ENCODE peak calls at places on chromosomes 12 and 14, in four cellular contexts. I, X, M and Y are unnamed samples.

GRCh38 chr12:104637616-104638015 is 180.9 kb downstream of the CHST11 start:
- DNase-seq in M (no peak), X (no peak), I (no peak), Y (peak; percentile 31)

GRCh38 chr14:81401420-81402122 is 1.4 kb upstream of the STON2 start:
- DNase-seq in X (no peak), M (peak; percentile 64), I (peak; percentile 22), Y (no peak)

GRCh38 chr12:102694913-102695312 is 214.6 kb upstream of the IGF1 start:
- DNase-seq in M (no peak), X (no peak), I (no peak), Y (no peak)

GRCh38 chr12:102527256-102527720 is 46.9 kb upstream of the IGF1 start:
- DNase-seq in X (no peak), M (peak; percentile 86), I (no peak), Y (no peak)

GRCh38 chr14:50778757-50779483 is 52.0 kb downstream of the NIN start:
- DNase-seq in I (no peak), X (no peak), M (peak; percentile 76), Y (no peak)

GRCh38 chr12:96239711-96240234 is 45.6 kb downstream of the ELK3 start:
- DNase-seq in I (no peak), X (no peak), M (no peak), Y (no peak)

GRCh38 chr12:90106568-90106967 is 397.9 kb upstream of the ATP2B1 start:
- DNase-seq in M (no peak), I (no peak), X (no peak), Y (no peak)

GRCh38 chr12:4991373-4991772 is 52.3 kb upstream of the KCNA5 start:
- DNase-seq in I (no peak), M (no peak), X (no peak), Y (no peak)

GRCh38 chr14:105398726-105399440 is 545 bp downstream of the TEX22 start:
- DNase-seq in X (no peak), I (no peak), M (peak; percentile 11), Y (no peak)

GRCh38 chr14:99513183-99513694 is 32.0 kb downstream of the CCNK start:
- DNase-seq in I (no peak), X (no peak), M (no peak), Y (no peak)
- H3K4me1 ChIP-seq in I (no peaks in the 10 kb centered on the region), X (no peaks in the 10 kb centered on the region), M (peaks cover 15% of the 10 kb centered on the region), Y (no peaks in the 10 kb centered on the region)

GRCh38 chr12:14394317-14395058 is 29.0 kb downstream of the ATF7IP start:
- DNase-seq in X (peak; percentile 73), I (peak; percentile 57), M (peak; percentile 84), Y (no peak)
- H3K4me1 ChIP-seq in X (peaks cover 65% of the 10 kb centered on the region), I (peaks cover 31% of the 10 kb centered on the region), M (no peaks in the 10 kb centered on the region), Y (no peaks in the 10 kb centered on the region)

DNA sequence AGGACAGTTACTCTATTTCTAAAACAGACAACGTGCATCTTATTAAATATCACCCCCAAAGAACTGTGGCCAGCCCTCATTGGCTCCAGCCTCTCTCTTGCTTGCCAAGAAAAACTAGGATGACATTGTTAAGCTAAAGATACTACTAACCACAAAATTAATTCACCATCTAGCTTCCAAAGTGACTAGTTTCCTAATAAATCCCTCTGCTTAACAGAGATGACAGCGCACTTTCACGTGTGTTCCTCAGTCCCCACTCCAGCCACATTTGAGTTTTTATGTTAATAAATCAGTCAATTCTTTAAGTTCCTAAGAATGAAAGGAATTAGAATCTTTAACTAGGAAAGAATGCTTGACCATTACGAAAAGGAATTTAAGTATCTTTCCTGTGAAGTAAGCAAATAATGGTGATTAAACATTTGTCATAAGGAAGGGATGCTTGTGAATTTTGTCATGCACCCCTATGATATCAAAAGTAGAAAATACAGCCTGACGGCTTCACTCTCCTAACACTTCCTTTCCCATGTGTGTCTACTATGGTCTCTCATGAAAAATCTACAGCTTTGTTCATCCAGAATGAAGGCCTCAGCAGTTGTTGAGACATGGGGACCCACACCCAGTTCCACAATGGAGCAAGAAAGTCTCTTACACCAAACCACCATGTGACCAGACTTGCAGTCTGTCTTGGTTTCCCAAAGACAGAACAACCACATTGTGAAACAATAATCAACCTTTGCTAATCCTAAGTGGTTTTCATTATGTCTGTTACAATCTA is 8.1 kb downstream of the CORO1C start:
- DNase-seq in I (peak; percentile 46), M (peak; percentile 95), X (no peak), Y (peak; percentile 39)
- H3K4me1 ChIP-seq in I (peaks cover 96% of the 10 kb centered on the region), M (peaks cover 36% of the 10 kb centered on the region), X (peaks cover 26% of the 10 kb centered on the region), Y (peaks cover 10% of the 10 kb centered on the region)

GRCh38 chr14:68379510-68380303 is 413.2 kb downstream of the ZFP36L1 start:
- DNase-seq in X (no peak), M (no peak), I (no peak), Y (no peak)
- H3K4me1 ChIP-seq in X (peaks cover 15% of the 10 kb centered on the region), M (peaks cover 11% of the 10 kb centered on the region), I (peaks cover 27% of the 10 kb centered on the region), Y (peaks cover 6% of the 10 kb centered on the region)

GRCh38 chr12:52234226-52234810 is 1.3 kb downstream of the KRT7 start:
- DNase-seq in I (no peak), X (no peak), M (no peak), Y (no peak)

GRCh38 chr12:52235001-52235760 is 2.1 kb downstream of the KRT7 start:
- DNase-seq in M (no peak), I (no peak), X (no peak), Y (no peak)

GRCh38 chr12:52238206-52238840 is 5.3 kb downstream of the KRT7 start:
- DNase-seq in I (peak; percentile 10), M (no peak), X (no peak), Y (no peak)

GRCh38 chr12:52235822-52236291 is 2.8 kb downstream of the KRT7 start:
- DNase-seq in M (no peak), X (no peak), I (no peak), Y (no peak)

GRCh38 chr12:52236386-52237050 is 3.5 kb downstream of the KRT7 start:
- DNase-seq in X (no peak), I (no peak), M (no peak), Y (no peak)
- H3K4me1 ChIP-seq in X (peaks cover 12% of the 10 kb centered on the region), I (peaks cover 73% of the 10 kb centered on the region), M (peaks cover 6% of the 10 kb centered on the region), Y (no peaks in the 10 kb centered on the region)

GRCh38 chr14:37311233-37311632 is 113.5 kb downstream of the MIPOL1 start:
- DNase-seq in I (no peak), M (no peak), X (no peak), Y (no peak)
- H3K4me1 ChIP-seq in I (no peaks in the 10 kb centered on the region), M (no peaks in the 10 kb centered on the region), X (no peaks in the 10 kb centered on the region), Y (no peaks in the 10 kb centered on the region)

GRCh38 chr14:91227183-91227628 is 17.3 kb downstream of the GPR68 start:
- DNase-seq in I (no peak), X (no peak), M (no peak), Y (no peak)

GRCh38 chr14:91228112-91229004 is 16.1 kb downstream of the GPR68 start:
- DNase-seq in I (no peak), X (no peak), M (peak; percentile 84), Y (no peak)

GRCh38 chr14:91230363-91231035 is 14.0 kb downstream of the GPR68 start:
- DNase-seq in X (no peak), I (no peak), M (peak; percentile 36), Y (no peak)

GRCh38 chr14:91229743-91230200 is 14.7 kb downstream of the GPR68 start:
- DNase-seq in I (no peak), M (peak; percentile 61), X (no peak), Y (no peak)

GRCh38 chr14:91229005-91229382 is 15.5 kb downstream of the GPR68 start:
- DNase-seq in X (no peak), M (no peak), I (no peak), Y (no peak)
- H3K4me1 ChIP-seq in X (no peaks in the 10 kb centered on the region), M (peaks cover 6% of the 10 kb centered on the region), I (no peaks in the 10 kb centered on the region), Y (no peaks in the 10 kb centered on the region)

GRCh38 chr12:6330192-6330591 is 11.7 kb downstream of the TNFRSF1A start:
- DNase-seq in M (no peak), X (no peak), I (no peak), Y (no peak)

GRCh38 chr12:6328045-6328779 is 13.7 kb downstream of the TNFRSF1A start:
- DNase-seq in I (no peak), M (no peak), X (no peak), Y (no peak)

GRCh38 chr12:6328945-6329692 is 12.8 kb downstream of the TNFRSF1A start:
- DNase-seq in X (no peak), I (no peak), M (no peak), Y (no peak)

GRCh38 chr12:6330999-6331714 is 10.7 kb downstream of the TNFRSF1A start:
- DNase-seq in X (no peak), M (no peak), I (no peak), Y (no peak)

GRCh38 chr12:6329693-6330045 is 12.2 kb downstream of the TNFRSF1A start:
- DNase-seq in M (no peak), I (no peak), X (no peak), Y (no peak)
- H3K4me1 ChIP-seq in M (peaks cover 37% of the 10 kb centered on the region), I (peaks cover 100% of the 10 kb centered on the region), X (peaks cover 7% of the 10 kb centered on the region), Y (peaks cover 6% of the 10 kb centered on the region)

GRCh38 chr14:52906141-52906601 is 44.7 kb downstream of the FERMT2 start:
- DNase-seq in M (peak; percentile 93), I (no peak), X (no peak), Y (no peak)
- H3K4me1 ChIP-seq in M (peaks cover 10% of the 10 kb centered on the region), I (peaks cover 73% of the 10 kb centered on the region), X (no peaks in the 10 kb centered on the region), Y (peaks cover 30% of the 10 kb centered on the region)

GRCh38 chr12:111437816-111438454 is 32.2 kb downstream of the SH2B3 start:
- DNase-seq in M (peak; percentile 88), I (no peak), X (no peak), Y (peak; percentile 67)
- H3K4me1 ChIP-seq in M (peaks cover 34% of the 10 kb centered on the region), I (peaks cover 20% of the 10 kb centered on the region), X (no peaks in the 10 kb centered on the region), Y (peaks cover 12% of the 10 kb centered on the region)